ENCODE peak calls at places on chromosomes 12 and 14, in five cellular contexts. Y, Z, H, F and U are unnamed samples.

GRCh38 chr12:11576104-11576503 is 73.4 kb upstream of the ETV6 start:
- DNase-seq in Y (peak), Z (no peak), H (no peak), F (peak), U (no peak)

GRCh38 chr14:100540926-100541620 is 46.1 kb downstream of the BEGAIN start:
- DNase-seq in Y (no peak), Z (no peak), H (no peak), F (no peak), U (no peak)

GRCh38 chr12:105820407-105821140 is 318.2 kb downstream of the NUAK1 start:
- DNase-seq in Y (no peak), Z (no peak), H (no peak), F (peak), U (no peak)

GRCh38 chr12:84910549-84911241 is 1.9 kb downstream of the SLC6A15 start:
- DNase-seq in Y (no peak), Z (peak), H (peak), F (peak), U (no peak)

GRCh38 chr14:104973215-104974145 is 4.7 kb downstream of the AHNAK2 start:
- DNase-seq in Y (no peak), Z (peak), H (no peak), F (peak), U (no peak)

GRCh38 chr12:76424941-76425340 is 76.7 kb upstream of the BBS10 start:
- DNase-seq in Y (no peak), Z (no peak), H (no peak), F (no peak), U (no peak)

GRCh38 chr12:176321-177181 is 37.4 kb downstream of the SLC6A12 start:
- DNase-seq in Y (no peak), Z (peak), H (no peak), F (peak), U (no peak)

GRCh38 chr12:19223018-19223417 is 93.5 kb downstream of the PLEKHA5 start:
- DNase-seq in Y (no peak), Z (no peak), H (no peak), F (peak), U (peak)

GRCh38 chr12:63362801-63363200 is 211.8 kb upstream of the AVPR1A start:
- DNase-seq in Y (no peak), Z (no peak), H (no peak), F (no peak), U (no peak)

GRCh38 chr14:20998139-20998538 is 954 bp upstream of the SLC39A2 start:
- DNase-seq in Y (no peak), Z (no peak), H (no peak), F (no peak), U (no peak)

GRCh38 chr14:68656452-68656851 is 136.4 kb downstream of the ZFP36L1 start:
- DNase-seq in Y (no peak), Z (no peak), H (no peak), F (no peak), U (no peak)

GRCh38 chr12:45918818-45919217 is 71.6 kb downstream of the SCAF11 start:
- DNase-seq in Y (no peak), Z (no peak), H (no peak), F (no peak), U (no peak)

GRCh38 chr12:64600164-64600561 is 10.1 kb upstream of the RASSF3 start:
- DNase-seq in Y (no peak), Z (no peak), H (no peak), F (no peak), U (no peak)

GRCh38 chr12:14473707-14474287 is 93.9 kb downstream of the PLBD1 start:
- DNase-seq in Y (no peak), Z (no peak), H (no peak), F (no peak), U (no peak)

GRCh38 chr12:14111230-14111865 is 129.9 kb upstream of the GRIN2B start:
- DNase-seq in Y (peak), Z (peak), H (no peak), F (no peak), U (peak)

GRCh38 chr14:70045715-70046535 is 142.8 kb downstream of the SLC8A3 start:
- DNase-seq in Y (no peak), Z (peak), H (peak), F (peak), U (peak)

GRCh38 chr14:25049559-25050493 is at the start of gene STXBP6:
- DNase-seq in Y (peak), Z (peak), H (peak), F (peak), U (peak)

GRCh38 chr12:69196302-69197288 is 42.8 kb upstream of the CPSF6 start:
- DNase-seq in Y (no peak), Z (no peak), H (no peak), F (no peak), U (no peak)

GRCh38 chr12:94795520-94795919 is 145.2 kb upstream of the TMCC3 start:
- DNase-seq in Y (no peak), Z (no peak), H (no peak), F (peak), U (no peak)

GRCh38 chr12:117352260-117352659 is 9.2 kb downstream of the NOS1 start:
- DNase-seq in Y (no peak), Z (no peak), H (no peak), F (no peak), U (no peak)

GRCh38 chr12:13950502-13950901 is 30.9 kb downstream of the GRIN2B start:
- DNase-seq in Y (no peak), Z (no peak), H (no peak), F (no peak), U (no peak)

GRCh38 chr12:53047221-53048032 is 2.4 kb upstream of the TNS2 start:
- DNase-seq in Y (peak), Z (peak), H (peak), F (peak), U (peak)

GRCh38 chr12:132523576-132524331 is 33.8 kb downstream of the FBRSL1 start:
- DNase-seq in Y (peak), Z (peak), H (peak), F (peak), U (peak)